ENCODE peak calls at places on chromosome 17, in eight cellular contexts. D is esophagus squamous epithelium; L is adipocyte; H is heart left ventricle; J is effector memory CD4-positive, alpha-beta T cell; X is retinal pigment epithelial cell; S is skeletal muscle cell; T is stomach. V is an unnamed sample.

GRCh38 chr17:30565073-30565935 is 88.1 kb downstream of the GOSR1 start:
- DNase-seq in T (peak; percentile 9), L (no peak), D (no peak), J (no peak), H (no peak), S (no peak), X (no peak), V (peak; percentile 21)

GRCh38 chr17:49114703-49115102 is 17.9 kb upstream of the B4GALNT2 start:
- DNase-seq in T (no peak), H (no peak), J (no peak), X (no peak), D (no peak), S (no peak), L (no peak), V (no peak)

GRCh38 chr17:76353004-76353598 is 615 bp downstream of the PRPSAP1 start:
- DNase-seq in J (no peak), S (no peak), H (peak; percentile 65), D (no peak), T (peak; percentile 34), X (no peak), L (peak; percentile 57), V (peak; percentile 58)

GRCh38 chr17:44043326-44043725 is 23.1 kb downstream of the LSM12 start:
- DNase-seq in H (no peak), J (no peak), D (no peak), S (no peak), L (peak; percentile 46), T (no peak), X (no peak), V (peak; percentile 59)

GRCh38 chr17:1769826-1770477 is 8.1 kb downstream of the SERPINF1 start:
- DNase-seq in S (no peak), T (no peak), H (no peak), D (no peak), L (no peak), J (no peak), X (no peak), V (no peak)

GRCh38 chr17:50423553-50424159 is 2.4 kb upstream of the ACSF2 start:
- DNase-seq in L (peak; percentile 41), J (no peak), X (peak; percentile 72), S (peak; percentile 85), H (no peak), D (no peak), T (no peak), V (peak; percentile 66)

GRCh38 chr17:39271546-39271945 is 45.8 kb upstream of the STAC2 start:
- DNase-seq in X (no peak), L (peak; percentile 83), H (no peak), T (no peak), S (peak; percentile 18), J (no peak), D (no peak), V (no peak)

GRCh38 chr17:74981318-74981978 is 6.0 kb upstream of the CDR2L start:
- DNase-seq in D (no peak), L (no peak), J (no peak), T (no peak), S (no peak), X (no peak), H (no peak), V (no peak)

GRCh38 chr17:311119-311848 is 41.3 kb downstream of the RPH3AL start:
- DNase-seq in J (no peak), S (no peak), L (no peak), T (no peak), D (no peak), X (no peak), H (peak; percentile 33), V (peak; percentile 14)

GRCh38 chr17:78378225-78379133 is at the start of gene PGS1:
- DNase-seq in J (peak; percentile 71), S (no peak), T (peak; percentile 83), X (no peak), H (peak; percentile 94), L (peak; percentile 90), D (no peak), V (peak; percentile 91)

GRCh38 chr17:3985800-3986199 is 21.6 kb upstream of the ATP2A3 start:
- DNase-seq in H (no peak), X (no peak), J (no peak), L (no peak), S (no peak), D (no peak), T (no peak), V (peak; percentile 46)

GRCh38 chr17:8857919-8858318 is 9.6 kb downstream of the PIK3R6 start:
- DNase-seq in L (peak; percentile 46), J (no peak), X (no peak), H (no peak), S (peak; percentile 43), T (no peak), D (no peak), V (no peak)

GRCh38 chr17:19021622-19022083 is 17.1 kb upstream of the FAM83G start:
- DNase-seq in S (no peak), J (no peak), L (no peak), D (no peak), H (peak; percentile 55), T (no peak), X (no peak), V (peak; percentile 55)

GRCh38 chr17:40346061-40346767 is 18.3 kb downstream of the GJD3 start:
- DNase-seq in T (no peak), J (no peak), L (no peak), D (no peak), S (no peak), H (no peak), X (no peak), V (no peak)

GRCh38 chr17:81056352-81056751 is 21.4 kb downstream of the BAIAP2 start:
- DNase-seq in H (no peak), J (no peak), D (no peak), L (no peak), X (no peak), T (no peak), S (no peak), V (no peak)

GRCh38 chr17:73595068-73595865 is 49.0 kb downstream of the SDK2 start:
- DNase-seq in J (no peak), S (no peak), X (no peak), T (peak; percentile 31), D (no peak), L (no peak), H (peak; percentile 69), V (peak; percentile 57)

GRCh38 chr17:75151893-75152292 is 2.4 kb downstream of the JPT1 start:
- DNase-seq in D (no peak), X (no peak), S (no peak), J (no peak), L (no peak), T (no peak), H (no peak), V (no peak)

GRCh38 chr17:51869387-51869786 is 289.1 kb downstream of the CA10 start:
- DNase-seq in X (no peak), L (peak; percentile 14), S (no peak), H (no peak), T (no peak), J (no peak), D (no peak), V (no peak)

GRCh38 chr17:17042851-17043667 is 802 bp downstream of the MPRIP start:
- DNase-seq in H (no peak), T (no peak), D (no peak), X (no peak), J (no peak), L (peak; percentile 78), S (no peak), V (peak; percentile 60)

GRCh38 chr17:74245145-74245817 is 28.8 kb upstream of the DNAI2 start:
- DNase-seq in X (no peak), H (no peak), J (no peak), D (no peak), T (no peak), S (no peak), L (peak; percentile 15), V (no peak)

GRCh38 chr17:4980644-4981216 is 6.7 kb downstream of the CAMTA2 start:
- DNase-seq in X (no peak), H (no peak), D (no peak), T (no peak), L (peak; percentile 80), S (no peak), J (no peak), V (no peak)

GRCh38 chr17:1908699-1909309 is 79.0 kb downstream of the RPA1 start:
- DNase-seq in X (no peak), L (peak; percentile 91), D (no peak), T (peak; percentile 65), H (no peak), J (no peak), S (peak; percentile 31), V (no peak)

DNA sequence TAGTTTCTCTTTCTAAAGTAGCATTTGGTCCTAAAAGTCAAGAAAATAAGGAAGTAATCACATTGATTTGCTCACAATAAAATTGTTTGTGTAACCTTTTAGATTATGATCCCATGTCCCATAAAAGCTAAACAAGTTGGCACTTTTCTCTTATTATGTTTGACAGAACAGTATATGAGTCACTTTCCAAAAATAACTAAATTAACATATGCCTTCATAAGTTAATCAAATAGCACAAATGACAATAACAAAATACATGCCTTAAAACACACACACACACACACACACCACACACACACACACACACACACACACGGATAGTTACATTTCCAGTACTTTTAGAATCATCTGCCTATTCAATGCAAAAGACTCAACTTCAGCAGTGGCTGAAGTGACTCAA is 2.8 kb downstream of the MED13 start:
- DNase-seq in X (no peak), S (no peak), L (peak; percentile 60), H (no peak), J (no peak), T (no peak), D (no peak), V (no peak)
- H3K4me3 ChIP-seq in X (peak overlapping the region; percentile 84), S (no peak overlapping the region), L (peak overlapping the region; percentile 95), H (peak overlapping the region; percentile 94), J (no peak overlapping the region), T (peak overlapping the region; percentile 84), D (no peak overlapping the region), V (peak overlapping the region; percentile 99)

DNA sequence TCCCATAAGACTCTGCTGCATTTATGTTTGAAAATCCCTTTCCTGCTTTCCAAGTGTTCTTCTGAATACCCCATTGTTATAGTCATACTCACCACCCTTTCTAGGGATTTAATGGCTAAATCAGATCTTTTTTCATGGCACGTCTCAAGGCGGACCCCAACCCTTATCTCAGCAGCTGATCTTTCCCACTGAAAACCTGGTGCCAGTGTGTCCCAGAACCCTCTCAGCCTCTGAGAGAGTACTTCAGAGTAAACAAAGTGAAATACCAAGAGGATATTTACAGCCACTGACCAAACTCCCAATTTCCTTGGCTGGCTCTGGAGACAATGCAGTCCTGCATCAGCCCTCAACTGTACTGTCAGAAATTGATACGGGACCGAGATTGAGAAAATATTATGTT is 101.7 kb downstream of the TMEM100 start:
- DNase-seq in L (no peak), H (no peak), X (no peak), T (no peak), S (no peak), D (no peak), J (no peak), V (no peak)
- H3K4me3 ChIP-seq in L (no peak overlapping the region), H (no peak overlapping the region), X (no peak overlapping the region), T (no peak overlapping the region), S (no peak overlapping the region), D (no peak overlapping the region), J (no peak overlapping the region), V (no peak overlapping the region)

DNA sequence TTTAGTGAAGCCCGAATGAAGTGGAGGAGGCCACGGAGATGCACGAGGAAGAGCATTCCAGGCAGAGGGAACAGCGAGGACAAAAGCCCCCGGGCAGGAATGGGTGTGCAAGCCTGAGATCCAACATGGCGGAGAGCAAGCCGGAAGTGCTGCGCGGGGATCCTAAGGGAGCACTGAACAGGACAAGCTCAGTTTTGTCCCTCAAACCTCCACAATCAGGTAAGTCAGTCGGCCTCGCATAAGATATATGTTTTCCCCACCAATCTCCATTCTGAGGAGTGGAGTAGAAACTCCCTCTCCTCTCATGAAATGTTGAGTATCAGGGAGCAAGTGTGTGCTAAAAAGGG is 32.9 kb upstream of the USP22 start:
- DNase-seq in D (no peak), X (no peak), S (no peak), H (no peak), J (no peak), L (no peak), T (no peak), V (no peak)
- H3K4me3 ChIP-seq in D (no peak overlapping the region), X (no peak overlapping the region), S (no peak overlapping the region), H (peak overlapping the region; percentile 36), J (no peak overlapping the region), L (peak overlapping the region; percentile 28), T (no peak overlapping the region), V (no peak overlapping the region)

GRCh38 chr17:79844869-79845600 is 5.8 kb upstream of the CBX4 start:
- DNase-seq in D (no peak), J (no peak), X (no peak), L (peak; percentile 65), H (peak; percentile 84), T (peak; percentile 60), S (no peak), V (peak; percentile 62)
- H3K4me3 ChIP-seq in D (peak overlapping the region; percentile 41), J (peak overlapping the region; percentile 43), X (no peak overlapping the region), L (peak overlapping the region; percentile 20), H (peak overlapping the region; percentile 72), T (peak overlapping the region; percentile 58), S (peak overlapping the region; percentile 18), V (peak overlapping the region; percentile 61)

V was measured in lower lobe of right lung.